ENCODE peak calls at places on chromosomes 1 and 21, in five cellular contexts. A, I, D, R and O are unnamed samples.

GRCh38 chr1:228335406-228336307 is 71.0 kb downstream of the TRIM11 start:
- DNase-seq in R (no peak), D (no peak), A (no peak), I (no peak), O (peak)

GRCh38 chr1:23079025-23079424 is 59.8 kb downstream of the KDM1A start:
- DNase-seq in I (no peak), R (no peak), A (no peak), D (no peak), O (no peak)

GRCh38 chr1:64470670-64471217 is 815 bp downstream of the CACHD1 start:
- DNase-seq in I (no peak), A (no peak), R (peak), D (peak), O (peak)

GRCh38 chr1:205356424-205357151 is at the start of gene KLHDC8A:
- DNase-seq in R (no peak), D (no peak), I (peak), A (no peak), O (peak)

GRCh38 chr1:165481820-165482532 is 37.0 kb upstream of the RXRG start:
- DNase-seq in D (no peak), I (peak), R (peak), A (peak), O (no peak)

GRCh38 chr1:51312718-51313117 is 17.6 kb downstream of the TTC39A start:
- DNase-seq in R (no peak), A (no peak), D (no peak), I (no peak), O (no peak)

GRCh38 chr1:43552813-43553212 is 22.1 kb downstream of the PTPRF start:
- DNase-seq in A (no peak), D (no peak), R (no peak), I (no peak), O (no peak)

GRCh38 chr1:77955709-77956108 is 23.2 kb downstream of the FUBP1 start:
- DNase-seq in D (no peak), R (no peak), I (no peak), A (no peak), O (no peak)

GRCh38 chr21:45460611-45461368 is 55.8 kb downstream of the COL18A1 start:
- DNase-seq in D (no peak), A (no peak), R (peak), I (no peak), O (no peak)
- H2BK120ac ChIP-seq in D (no peak), A (no peak), R (no peak), I (no peak), O (no peak)

GRCh38 chr1:110433213-110433612 is 17.7 kb upstream of the PROK1 start:
- DNase-seq in R (no peak), I (no peak), A (no peak), D (no peak), O (no peak)

GRCh38 chr1:110428961-110429360 is 21.5 kb upstream of the LAMTOR5 start:
- DNase-seq in D (no peak), A (no peak), R (no peak), I (no peak), O (no peak)

GRCh38 chr1:110433803-110434202 is 17.1 kb upstream of the PROK1 start:
- DNase-seq in I (peak), R (peak), D (peak), A (peak), O (peak)

GRCh38 chr1:110430901-110431300 is 20.0 kb upstream of the PROK1 start:
- DNase-seq in I (no peak), A (no peak), D (no peak), R (no peak), O (no peak)

GRCh38 chr1:110430366-110430765 is 20.6 kb upstream of the PROK1 start:
- DNase-seq in D (no peak), R (no peak), A (no peak), I (no peak), O (no peak)
- H2BK12ac ChIP-seq in D (no peak), R (no peak), A (no peak), I (no peak), O (no peak)

GRCh38 chr1:117734403-117734802 is 128.6 kb downstream of the TENT5C start:
- DNase-seq in A (no peak), D (no peak), I (no peak), R (no peak), O (no peak)
- H2BK120ac ChIP-seq in A (no peak), D (no peak), I (no peak), R (no peak), O (no peak)

DNA sequence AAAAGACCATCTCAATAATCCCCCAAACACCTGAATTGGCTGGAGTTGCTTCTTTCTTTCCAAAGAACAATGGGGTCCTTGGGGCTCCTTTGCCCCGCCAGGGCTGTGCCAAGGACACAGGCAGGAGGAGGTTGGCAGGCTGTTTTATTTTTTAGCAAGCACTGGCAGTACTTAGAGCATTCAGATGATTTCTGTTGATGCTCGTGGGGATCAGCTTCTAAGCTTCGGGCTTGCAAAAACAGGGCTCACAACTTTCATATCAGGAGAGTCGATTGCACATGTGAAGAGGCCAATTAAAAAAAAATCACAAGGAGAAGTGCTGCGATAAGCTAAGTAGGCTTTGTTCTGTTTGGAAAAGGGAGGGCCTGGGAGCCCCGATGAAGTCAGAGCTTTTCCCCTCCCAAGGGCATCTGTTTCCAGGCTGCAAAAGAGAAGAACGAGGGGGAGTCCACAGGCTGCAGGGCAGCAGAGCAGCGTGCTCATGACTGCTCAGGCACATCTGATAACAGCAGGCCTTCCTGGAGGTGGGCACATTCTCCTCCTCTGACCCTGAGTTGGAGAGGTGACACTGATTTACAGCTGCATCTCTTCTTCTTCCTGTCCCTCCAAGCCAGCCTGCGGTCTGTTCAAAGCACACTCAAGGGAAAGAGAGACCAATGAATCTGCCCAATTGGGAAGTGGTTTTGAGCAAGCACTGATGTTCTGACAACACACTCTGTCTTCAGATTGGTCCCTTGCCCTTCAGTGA is 27.3 kb upstream of the BCAR3 start:
- DNase-seq in R (peak), I (no peak), A (no peak), D (no peak), O (no peak)
- H2BK12ac ChIP-seq in R (peak), I (no peak), A (no peak), D (no peak), O (no peak)